ENCODE peak calls at places on chromosome 2, in six cellular contexts. Z is tibial artery; L is Panc1; M is naive thymus-derived CD4-positive, alpha-beta T cell; D is neuronal stem cell; E is right atrium auricular region. F is an unnamed sample. For H3K36me3, the result is how much of the 10 kb centered on the place peaks cover.

GRCh38 chr2:44362207-44363015 is 664 bp downstream of the CAMKMT start:
- DNase-seq in L (no peak), Z (peak), M (peak), D (no peak), E (peak), F (no peak)

GRCh38 chr2:230520875-230521155 is 104.8 kb downstream of the SP100 start:
- DNase-seq in D (no peak), Z (no peak), E (no peak), M (no peak), L (peak), F (no peak)

GRCh38 chr2:35343135-35343534 is 1012.4 kb upstream of the CRIM1 start:
- DNase-seq in E (no peak), M (no peak), L (no peak), D (no peak), Z (no peak), F (peak)

GRCh38 chr2:160429248-160430000 is 64.2 kb downstream of the RBMS1 start:
- DNase-seq in Z (no peak), L (no peak), E (no peak), M (peak), D (no peak), F (no peak)

GRCh38 chr2:37232131-37232933 is 874 bp downstream of the NDUFAF7 start:
- DNase-seq in M (no peak), D (no peak), E (no peak), L (no peak), Z (peak), F (no peak)

GRCh38 chr2:237700583-237701032 is 73.2 kb downstream of the LRRFIP1 start:
- DNase-seq in L (no peak), E (peak), M (peak), Z (peak), D (no peak), F (no peak)

GRCh38 chr2:69577467-69578200 is 65.9 kb downstream of the AAK1 start:
- DNase-seq in E (no peak), Z (no peak), L (no peak), M (no peak), D (no peak), F (no peak)

GRCh38 chr2:56199492-56199891 is 15.7 kb downstream of the CCDC85A start:
- DNase-seq in D (no peak), L (no peak), M (no peak), Z (no peak), E (no peak), F (no peak)

GRCh38 chr2:66242099-66242498 is 192.8 kb upstream of the MEIS1 start:
- DNase-seq in M (no peak), Z (no peak), L (no peak), E (no peak), D (no peak), F (no peak)

GRCh38 chr2:163551974-163552373 is 183.8 kb downstream of the FIGN start:
- DNase-seq in Z (no peak), E (no peak), D (no peak), L (no peak), M (no peak), F (no peak)

GRCh38 chr2:61443342-61444041 is 27.4 kb downstream of the USP34 start:
- DNase-seq in Z (no peak), M (no peak), E (no peak), L (no peak), D (no peak), F (no peak)

GRCh38 chr2:65367517-65367916 is 64.9 kb downstream of the SPRED2 start:
- DNase-seq in E (no peak), Z (no peak), M (no peak), L (peak), D (no peak), F (no peak)

GRCh38 chr2:145158051-145158586 is 638.2 kb upstream of the ZEB2 start:
- DNase-seq in L (no peak), M (no peak), Z (peak), D (no peak), E (peak), F (no peak)

GRCh38 chr2:74181739-74182138 is 3.1 kb upstream of the MOB1A start:
- DNase-seq in Z (no peak), D (no peak), L (no peak), M (no peak), E (no peak), F (no peak)

GRCh38 chr2:109692013-109692738 is 78.0 kb downstream of the SOWAHC start:
- DNase-seq in M (no peak), E (no peak), L (no peak), D (no peak), Z (no peak), F (no peak)

GRCh38 chr2:224025874-224026273 is 13.2 kb downstream of the SERPINE2 start:
- DNase-seq in M (peak), E (no peak), D (no peak), Z (no peak), L (no peak), F (no peak)

GRCh38 chr2:37877457-37878315 is 47.4 kb upstream of the RMDN2 start:
- DNase-seq in L (peak), M (peak), E (no peak), D (peak), Z (no peak), F (no peak)

GRCh38 chr2:204551464-204551863 is 6.2 kb downstream of the PARD3B start:
- DNase-seq in L (no peak), E (no peak), D (no peak), Z (no peak), M (no peak), F (no peak)

GRCh38 chr2:147260243-147260642 is 584.6 kb upstream of the ACVR2A start:
- DNase-seq in M (no peak), E (no peak), L (no peak), Z (no peak), D (no peak), F (no peak)

GRCh38 chr2:26126091-26126490 is 46.8 kb upstream of the GAREM2 start:
- DNase-seq in M (no peak), L (no peak), E (no peak), Z (no peak), D (no peak), F (no peak)

GRCh38 chr2:25673170-25674002 is at the start of gene DTNB:
- DNase-seq in M (peak), L (peak), Z (peak), D (peak), E (peak), F (no peak)

GRCh38 chr2:100639588-100640195 is 76.9 kb downstream of the PDCL3 start:
- DNase-seq in M (no peak), D (no peak), Z (no peak), L (no peak), E (no peak), F (peak)

GRCh38 chr2:27304488-27305240 is 3.6 kb downstream of the UCN start:
- DNase-seq in D (no peak), M (no peak), Z (no peak), L (no peak), E (no peak), F (no peak)

GRCh38 chr2:237465515-237466227 is 21.4 kb upstream of the MLPH start:
- DNase-seq in E (no peak), Z (no peak), L (no peak), M (no peak), D (no peak), F (no peak)

DNA sequence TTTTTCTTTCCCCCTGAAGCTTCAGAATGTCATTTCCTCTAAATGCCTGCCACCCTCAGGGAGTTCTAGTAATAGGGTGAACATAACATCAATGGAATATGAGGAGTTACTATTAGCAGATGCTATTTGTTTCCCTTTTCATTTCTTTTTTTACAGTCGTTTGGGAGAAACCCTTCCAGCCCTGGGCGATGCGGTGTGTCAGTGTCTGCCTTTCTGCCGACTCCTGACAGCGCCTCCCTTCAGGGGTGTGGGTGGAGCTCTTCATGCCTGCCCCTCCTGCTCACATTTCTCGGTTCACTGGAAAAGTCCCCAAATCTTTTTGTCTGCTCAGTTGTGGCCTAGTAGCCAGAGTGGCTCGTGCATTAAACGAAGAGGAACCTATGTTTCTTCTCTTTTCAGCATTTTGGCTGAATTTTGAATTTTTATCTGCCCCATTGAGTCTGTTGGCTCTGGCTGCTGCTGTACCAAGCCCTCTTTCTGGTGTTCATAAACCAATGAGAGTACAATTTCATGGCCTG is 72.3 kb downstream of the FMNL2 start:
- DNase-seq in E (no peak), Z (peak), M (no peak), D (peak), L (no peak), F (no peak)
- H3K27ac ChIP-seq in E (peak), Z (peak), M (no peak), D (peak), L (peak), F (no peak)

DNA sequence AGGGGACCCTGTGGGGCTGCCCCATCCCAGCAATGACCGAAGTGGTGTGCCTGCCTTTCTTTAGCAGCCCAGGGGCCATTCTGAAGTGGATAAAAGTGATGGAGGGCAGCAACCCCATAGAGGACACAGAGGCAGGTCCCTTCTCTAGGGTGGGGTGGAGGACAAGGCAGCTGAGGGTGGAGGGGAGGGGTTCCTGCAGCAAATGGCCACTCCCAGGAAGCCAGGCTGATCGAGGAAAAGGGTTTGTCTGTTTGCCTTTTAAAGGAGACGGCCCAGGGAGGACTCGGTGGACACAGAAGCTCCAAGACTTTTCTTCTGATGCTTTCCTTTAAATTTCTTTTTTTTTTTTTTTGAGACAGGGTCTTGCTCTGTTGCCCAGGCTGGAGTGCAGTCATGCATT is 272.8 kb downstream of the TWIST2 start:
- DNase-seq in D (no peak), L (no peak), M (no peak), E (no peak), Z (no peak), F (no peak)
- H3K36me3 ChIP-seq in D (under half), L (under half), M (under half), E (under half), Z (under half), F (under half)

GRCh38 chr2:151053661-151053990 is 208.0 kb downstream of the RBM43 start:
- DNase-seq in M (no peak), Z (no peak), D (no peak), E (no peak), L (no peak), F (no peak)
- H3K27ac ChIP-seq in M (no peak), Z (no peak), D (no peak), E (no peak), L (no peak), F (no peak)

GRCh38 chr2:10141736-10142639 is 19.4 kb downstream of the RRM2 start:
- DNase-seq in D (no peak), E (no peak), M (peak), L (no peak), Z (no peak), F (no peak)
- H3K36me3 ChIP-seq in D (under half), E (under half), M (under half), L (under half), Z (under half), F (under half)

DNA sequence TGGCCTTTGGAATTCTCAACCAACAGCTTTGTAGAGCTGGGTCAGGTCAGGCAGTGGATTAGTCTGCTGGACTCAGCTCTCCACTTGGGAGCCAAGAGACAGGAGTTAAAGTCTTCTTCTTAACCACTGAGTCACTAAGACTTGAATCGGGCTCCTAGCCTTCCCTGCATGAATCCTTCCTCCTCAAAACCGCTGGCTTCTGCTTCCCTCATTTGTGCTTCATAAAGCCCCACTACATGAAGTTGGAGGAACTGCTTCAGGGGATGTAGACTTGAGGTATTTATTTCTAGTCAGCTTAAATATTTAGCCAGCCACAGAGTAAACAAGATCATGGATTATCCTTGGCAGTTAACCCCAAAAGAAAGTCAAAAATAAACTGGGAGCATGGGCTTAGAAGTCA is 536.3 kb upstream of the TNP1 start:
- DNase-seq in L (no peak), E (no peak), M (no peak), Z (no peak), D (no peak), F (no peak)
- H3K27ac ChIP-seq in L (no peak), E (no peak), M (no peak), Z (peak), D (no peak), F (no peak)

DNA sequence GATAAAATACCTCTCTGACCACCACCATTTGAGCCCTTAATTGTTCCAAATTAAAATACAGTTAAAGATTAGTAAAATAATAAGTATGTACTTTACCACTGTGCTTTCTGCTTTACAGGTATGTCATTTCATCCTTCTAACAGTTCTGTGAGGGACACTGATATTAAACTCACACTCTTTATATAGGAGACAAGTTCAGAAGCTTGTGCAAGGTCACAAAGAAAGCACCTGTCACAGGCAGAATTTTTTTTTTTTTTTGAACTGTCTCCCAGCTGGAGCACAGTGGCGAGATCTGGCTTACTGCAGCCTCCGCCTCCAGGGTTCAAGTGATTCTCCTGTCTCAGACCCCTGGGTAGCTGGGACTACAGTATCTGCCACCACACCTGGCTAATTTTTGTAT is 21.6 kb upstream of the GPR75 start:
- DNase-seq in L (no peak), Z (no peak), M (no peak), D (no peak), E (no peak), F (no peak)
- H3K36me3 ChIP-seq in L (under half), Z (half or more), M (under half), D (under half), E (under half), F (under half)

DNA sequence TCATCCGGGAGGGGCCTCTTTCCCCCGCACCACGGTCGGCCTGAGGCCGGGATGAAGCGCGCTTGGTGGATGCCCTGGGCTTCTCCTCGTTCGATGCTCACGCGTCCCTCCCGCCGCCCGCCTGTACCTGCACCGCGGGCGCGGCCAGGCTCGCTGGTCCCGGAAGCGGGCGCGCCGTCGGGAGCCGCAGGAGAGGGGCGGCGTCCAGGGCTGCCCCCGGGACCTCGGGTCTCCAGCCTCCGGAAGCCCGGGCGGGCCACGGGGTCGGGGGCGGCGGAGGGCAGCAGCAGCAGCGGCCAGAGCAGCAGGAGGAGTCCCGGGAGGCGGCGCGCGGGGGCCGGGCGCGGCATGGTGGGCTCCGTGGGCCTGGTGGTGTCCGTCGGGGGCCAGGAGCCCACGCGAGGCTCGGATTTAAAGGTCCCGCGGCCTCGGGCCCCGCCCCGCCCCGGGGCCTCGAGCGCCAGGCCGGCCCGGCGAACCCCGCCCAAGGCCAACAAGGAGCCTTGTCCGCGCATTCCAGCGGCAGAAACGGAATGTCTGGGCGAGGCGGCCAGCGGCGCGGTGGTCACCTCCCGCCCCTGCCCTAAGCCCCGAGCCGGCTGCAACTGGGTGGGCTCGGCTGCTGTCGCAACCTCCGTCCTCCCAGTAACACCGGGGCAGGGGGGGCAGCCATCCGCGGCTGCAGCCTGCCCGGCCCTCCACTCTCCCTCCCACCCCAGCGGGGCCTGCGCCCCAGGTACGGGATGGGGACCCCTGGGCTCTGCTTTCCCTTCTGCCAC is at the start of gene MATN3:
- DNase-seq in Z (no peak), D (peak), E (no peak), M (no peak), L (no peak), F (no peak)
- H3K27ac ChIP-seq in Z (peak), D (no peak), E (peak), M (no peak), L (peak), F (no peak)

GRCh38 chr2:240129731-240130392 is 6.2 kb downstream of the COPS9 start:
- DNase-seq in M (no peak), E (no peak), L (no peak), D (no peak), Z (peak), F (no peak)
- H3K36me3 ChIP-seq in M (under half), E (half or more), L (under half), D (half or more), Z (half or more), F (under half)

DNA sequence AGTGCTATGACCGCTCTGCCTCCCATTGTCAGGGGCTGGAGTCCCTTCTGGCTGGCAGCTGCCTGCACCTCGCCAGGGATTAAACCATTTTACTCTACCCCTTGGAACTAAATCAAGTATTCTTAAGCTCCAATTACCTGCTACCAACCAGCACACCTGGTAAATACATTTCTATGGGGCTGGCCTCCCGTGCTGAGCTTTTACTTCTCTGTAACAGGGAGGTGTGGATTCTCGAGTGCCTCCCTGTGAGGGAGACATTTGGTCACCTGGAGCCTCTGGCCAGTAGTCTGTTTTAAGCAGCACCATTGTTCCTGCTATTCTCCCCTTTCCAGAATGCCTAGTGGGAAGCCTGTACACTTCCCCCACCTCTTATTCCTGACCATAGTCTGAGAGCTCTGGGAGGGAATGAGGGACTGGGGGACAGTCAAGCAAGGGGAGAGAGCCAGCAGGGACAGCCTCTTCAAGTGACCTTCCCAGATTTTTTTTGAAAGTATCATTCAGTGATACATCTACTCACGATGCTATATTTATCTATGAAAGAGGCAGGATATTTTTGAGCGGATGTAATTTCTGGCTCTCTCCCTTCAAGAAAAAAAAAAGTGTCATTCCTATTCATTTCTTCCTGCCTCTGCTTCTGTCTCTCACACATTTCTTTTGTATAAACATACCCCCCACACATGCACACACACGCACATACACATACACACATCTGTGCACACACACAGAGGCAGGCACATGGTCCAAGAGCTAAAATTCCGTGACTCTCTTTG is 112.8 kb downstream of the CAPN13 start:
- DNase-seq in Z (peak), L (no peak), D (no peak), E (no peak), M (no peak), F (no peak)
- H3K27ac ChIP-seq in Z (peak), L (no peak), D (no peak), E (no peak), M (no peak), F (no peak)

F was measured in iPS DF 6.9.